ENCODE peak calls at places on chromosomes 12 and 14, in five cellular contexts. X, O, A, J and Q are unnamed samples.

GRCh38 chr12:27081668-27082091 is 698 bp downstream of the C12orf71 start:
- DNase-seq in X (peak; percentile 44), O (peak; percentile 15), A (no peak), J (no peak), Q (no peak)

GRCh38 chr14:81165188-81165587 is 55.6 kb downstream of the GTF2A1 start:
- DNase-seq in X (no peak), O (no peak), A (no peak), J (no peak), Q (no peak)

GRCh38 chr12:45304514-45305178 is 88.8 kb downstream of the ANO6 start:
- DNase-seq in X (no peak), O (no peak), A (no peak), J (no peak), Q (no peak)

GRCh38 chr14:24695265-24696241 is 61.6 kb upstream of the GZMB start:
- DNase-seq in X (no peak), O (no peak), A (no peak), J (no peak), Q (no peak)

GRCh38 chr12:104956870-104957301 is 1.2 kb downstream of the SLC41A2 start:
- DNase-seq in X (no peak), O (peak; percentile 24), A (no peak), J (no peak), Q (no peak)

GRCh38 chr12:70919597-70920035 is 922 bp downstream of the PTPRR start:
- DNase-seq in X (no peak), O (no peak), A (no peak), J (no peak), Q (no peak)

GRCh38 chr12:45622210-45622937 is 107.1 kb upstream of the ARID2 start:
- DNase-seq in X (peak; percentile 36), O (no peak), A (no peak), J (no peak), Q (no peak)

GRCh38 chr12:3604750-3605638 is 114.0 kb downstream of the PRMT8 start:
- DNase-seq in X (peak; percentile 86), O (no peak), A (no peak), J (peak; percentile 80), Q (no peak)

GRCh38 chr14:58898655-58899316 is 261.0 kb downstream of the DACT1 start:
- DNase-seq in X (no peak), O (peak; percentile 97), A (no peak), J (no peak), Q (no peak)

GRCh38 chr14:68392393-68393085 is 400.3 kb downstream of the ZFP36L1 start:
- DNase-seq in X (peak; percentile 80), O (no peak), A (no peak), J (peak; percentile 34), Q (peak; percentile 55)

GRCh38 chr12:131829351-131829794 is 1.2 kb downstream of the MMP17 start:
- DNase-seq in X (no peak), O (no peak), A (no peak), J (no peak), Q (no peak)

GRCh38 chr12:16587514-16587913 is 18.4 kb downstream of the LMO3 start:
- DNase-seq in X (no peak), O (no peak), A (no peak), J (no peak), Q (no peak)

GRCh38 chr14:71117839-71118743 is 210.8 kb downstream of the PCNX1 start:
- DNase-seq in X (no peak), O (peak; percentile 78), A (no peak), J (peak; percentile 46), Q (no peak)

GRCh38 chr14:51094282-51094821 is 553 bp downstream of the TRIM9 start:
- DNase-seq in X (no peak), O (no peak), A (peak; percentile 18), J (peak; percentile 8), Q (no peak)

GRCh38 chr12:128737292-128737966 is 86.3 kb downstream of the SLC15A4 start:
- DNase-seq in X (no peak), O (no peak), A (no peak), J (no peak), Q (no peak)

GRCh38 chr12:126493366-126494108 is 1428.3 kb downstream of the AACS start:
- DNase-seq in X (no peak), O (no peak), A (no peak), J (no peak), Q (no peak)

GRCh38 chr14:32932921-32933622 is 5.6 kb upstream of the NPAS3 start:
- DNase-seq in X (peak; percentile 49), O (no peak), A (no peak), J (peak; percentile 34), Q (no peak)

GRCh38 chr12:111720457-111720856 is 34.6 kb downstream of the ACAD10 start:
- DNase-seq in X (no peak), O (peak; percentile 61), A (no peak), J (no peak), Q (no peak)

GRCh38 chr12:94638521-94638920 is 11.8 kb downstream of the TMCC3 start:
- DNase-seq in X (no peak), O (no peak), A (no peak), J (no peak), Q (no peak)

GRCh38 chr12:52361553-52361952 is 5.7 kb downstream of the KRT85 start:
- DNase-seq in X (no peak), O (no peak), A (no peak), J (no peak), Q (no peak)
- H3K27me3 ChIP-seq in X (no peaks in the 10 kb centered on the region), O (peaks cover 52% of the 10 kb centered on the region), A (no peaks in the 10 kb centered on the region), J (no peaks in the 10 kb centered on the region), Q (no peaks in the 10 kb centered on the region)

GRCh38 chr14:100778951-100779690 is 46.8 kb upstream of the MEG3 start:
- DNase-seq in X (no peak), O (no peak), A (no peak), J (no peak), Q (no peak)
- H3K4me1 ChIP-seq in X (no peaks in the 10 kb centered on the region), O (peaks cover 9% of the 10 kb centered on the region), A (no peaks in the 10 kb centered on the region), J (no peaks in the 10 kb centered on the region), Q (peaks cover 16% of the 10 kb centered on the region)

GRCh38 chr14:36538051-36538450 is 18.0 kb upstream of the NKX2-1 start:
- DNase-seq in X (no peak), O (no peak), A (no peak), J (no peak), Q (no peak)
- H3K27me3 ChIP-seq in X (peaks cover 54% of the 10 kb centered on the region), O (peaks cover 2% of the 10 kb centered on the region), A (no peaks in the 10 kb centered on the region), J (no peaks in the 10 kb centered on the region), Q (peaks cover 31% of the 10 kb centered on the region)

DNA sequence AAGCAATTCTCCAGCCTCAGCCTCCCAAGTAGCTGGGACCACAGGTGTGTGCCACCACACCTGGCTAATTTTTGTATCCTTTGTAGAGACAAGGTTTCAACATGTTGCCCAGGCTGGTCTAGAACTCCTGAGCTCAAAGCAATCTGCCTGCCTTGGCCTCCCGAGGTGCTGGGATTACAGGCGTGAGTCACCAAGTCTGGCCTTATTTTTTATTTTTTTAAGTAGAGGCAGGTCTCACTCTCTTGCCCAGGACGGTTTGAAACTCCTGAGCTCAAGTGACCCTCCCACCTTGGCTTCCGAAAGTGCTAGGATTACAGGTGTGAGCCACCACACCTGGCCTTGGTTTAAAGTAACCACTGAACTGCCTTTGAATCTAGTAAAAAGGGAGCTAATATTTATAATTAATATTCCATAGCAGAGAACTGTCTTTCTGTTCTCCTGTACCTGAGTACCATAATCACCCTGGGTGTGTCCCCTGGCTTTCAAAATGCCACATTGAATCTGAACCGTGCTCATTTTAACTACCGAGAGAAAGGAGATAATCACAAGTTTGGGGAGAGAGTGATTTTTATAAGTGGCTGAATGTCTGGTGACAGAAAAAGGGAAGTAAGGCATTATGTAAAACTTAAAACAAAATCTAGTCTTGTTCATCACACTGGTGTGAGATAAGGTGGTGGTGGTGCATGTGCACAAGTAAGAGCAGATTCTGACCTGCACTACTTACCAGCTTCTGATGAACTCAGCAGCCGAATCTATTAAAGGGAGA is 56.6 kb downstream of the SPPL3 start:
- DNase-seq in X (no peak), O (no peak), A (no peak), J (no peak), Q (no peak)
- H3K4me1 ChIP-seq in X (peaks cover 92% of the 10 kb centered on the region), O (peaks cover 13% of the 10 kb centered on the region), A (peaks cover 7% of the 10 kb centered on the region), J (peaks cover 49% of the 10 kb centered on the region), Q (peaks cover 72% of the 10 kb centered on the region)

DNA sequence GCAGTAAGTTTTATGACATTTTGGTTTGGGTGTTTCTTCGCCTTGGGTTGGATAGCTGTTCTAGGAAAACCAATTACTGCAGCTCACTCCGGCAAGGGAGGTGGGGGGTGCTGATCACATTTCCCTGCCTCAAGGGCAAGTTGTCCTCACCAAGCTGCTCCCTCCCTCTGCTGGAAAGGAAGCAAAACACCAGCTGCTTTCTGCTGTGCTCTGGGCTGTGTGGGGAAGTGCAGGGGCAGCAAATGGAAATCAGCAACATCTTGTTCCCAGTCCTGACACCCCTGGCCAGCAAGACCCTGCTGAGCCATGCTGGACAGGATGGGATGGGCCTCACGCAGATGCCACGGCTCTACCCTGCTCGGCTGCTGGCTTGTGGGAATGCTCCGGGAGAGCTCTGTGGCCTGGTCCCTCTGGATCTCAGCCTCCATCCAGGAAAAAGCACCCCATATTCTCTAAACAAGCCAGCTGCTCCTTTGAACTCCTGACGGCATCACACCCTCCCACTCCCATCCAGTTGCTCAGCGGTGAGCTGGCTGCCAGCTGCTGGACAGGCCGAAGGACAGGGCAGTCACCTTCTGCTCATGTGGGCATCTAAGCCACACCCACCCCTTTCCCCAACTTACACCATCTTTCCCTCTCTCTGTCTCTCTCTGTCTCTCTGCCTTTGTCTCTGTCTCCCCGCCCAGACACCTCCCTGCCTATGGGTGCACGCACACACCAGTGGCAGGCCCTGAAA is 52.4 kb upstream of the EIF5 start:
- DNase-seq in X (peak; percentile 58), O (peak; percentile 62), A (no peak), J (peak; percentile 45), Q (peak; percentile 48)
- H3K27me3 ChIP-seq in X (peaks cover 47% of the 10 kb centered on the region), O (peaks cover 50% of the 10 kb centered on the region), A (peaks cover 11% of the 10 kb centered on the region), J (no peaks in the 10 kb centered on the region), Q (peaks cover 3% of the 10 kb centered on the region)

DNA sequence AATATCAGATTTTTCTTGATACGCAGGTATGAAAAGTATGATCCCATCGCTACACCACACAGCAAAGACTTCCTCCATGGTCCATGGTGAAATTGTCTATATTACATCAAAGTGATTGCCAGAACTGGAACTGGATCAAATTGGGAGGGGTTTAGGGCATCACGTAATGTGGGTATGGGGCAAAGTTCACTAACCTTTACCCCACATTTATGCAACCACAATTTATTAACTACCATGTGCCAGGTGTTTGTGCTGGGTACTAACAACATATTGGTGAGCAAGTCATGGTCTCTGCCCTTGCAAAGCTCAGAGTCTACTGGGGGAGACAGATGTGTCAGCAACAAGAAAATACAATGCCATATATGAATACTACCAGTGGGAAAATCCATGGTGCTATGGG is 258.9 kb downstream of the SUDS3 start:
- DNase-seq in X (no peak), O (no peak), A (no peak), J (no peak), Q (no peak)
- H3K4me1 ChIP-seq in X (no peaks in the 10 kb centered on the region), O (no peaks in the 10 kb centered on the region), A (no peaks in the 10 kb centered on the region), J (peaks cover 6% of the 10 kb centered on the region), Q (no peaks in the 10 kb centered on the region)

GRCh38 chr12:4807813-4808212 is 87.6 kb downstream of the GALNT8 start:
- DNase-seq in X (no peak), O (no peak), A (no peak), J (no peak), Q (no peak)
- H3K27me3 ChIP-seq in X (peaks cover 29% of the 10 kb centered on the region), O (peaks cover 24% of the 10 kb centered on the region), A (no peaks in the 10 kb centered on the region), J (no peaks in the 10 kb centered on the region), Q (peaks cover 26% of the 10 kb centered on the region)

DNA sequence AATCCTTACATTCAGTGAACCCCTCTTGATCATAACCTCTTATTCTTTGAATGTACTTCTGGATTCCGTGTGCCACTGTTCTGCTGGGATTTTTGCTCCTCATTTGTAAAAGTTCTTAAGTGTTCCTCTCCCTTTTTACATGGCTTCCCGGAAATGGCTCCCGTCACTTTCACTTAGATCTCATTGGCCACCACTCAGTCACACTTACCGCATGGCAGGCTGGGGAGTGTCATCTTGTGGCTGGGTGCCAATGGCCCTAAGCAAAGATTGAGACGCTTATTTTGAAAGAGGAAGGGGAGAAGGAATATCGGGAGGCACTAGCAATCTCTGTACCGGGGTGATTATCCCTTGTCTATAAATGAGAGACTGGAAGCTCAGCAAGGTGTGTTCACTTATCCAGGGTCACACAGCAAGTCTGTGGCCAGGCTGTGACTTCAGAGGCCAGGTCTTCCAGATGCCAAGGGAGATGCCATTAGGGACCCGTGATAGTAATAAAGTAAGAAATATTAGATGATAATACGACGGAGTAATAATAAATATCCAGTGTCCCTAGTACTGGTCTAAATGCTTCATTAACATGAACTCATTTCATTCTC is 68.8 kb downstream of the RNFT2 start:
- DNase-seq in X (no peak), O (peak; percentile 22), A (no peak), J (no peak), Q (no peak)
- H3K4me1 ChIP-seq in X (no peaks in the 10 kb centered on the region), O (no peaks in the 10 kb centered on the region), A (no peaks in the 10 kb centered on the region), J (no peaks in the 10 kb centered on the region), Q (no peaks in the 10 kb centered on the region)